ENCODE peak calls at places on chromosomes 16 and 17, in eight cellular contexts. B is Peyer's patch, H is heart left ventricle, O is lower lobe of right lung, V is endothelial cell of umbilical vein, J is left lung, T is ovary, Z is adrenal gland. Q is an unnamed sample. For H3K4me1, the result is how much of the 10 kb centered on the place peaks cover.

GRCh38 chr16:83615553-83615952 is 192.2 kb upstream of the HSBP1 start:
- DNase-seq in V (peak), Z (no peak), B (no peak), H (no peak), J (no peak), O (no peak), T (no peak), Q (no peak)

GRCh38 chr16:34054137-34054536 is 594.7 kb downstream of the TP53TG3F start:
- DNase-seq in Z (no peak), B (no peak), H (no peak), V (no peak), J (no peak), O (no peak), T (no peak), Q (no peak)

GRCh38 chr17:11980813-11981212 is 16.5 kb downstream of the ZNF18 start:
- DNase-seq in H (no peak), V (no peak), B (no peak), O (no peak), J (no peak), Z (no peak), T (no peak), Q (no peak)

GRCh38 chr16:66400503-66401380 is 26.4 kb upstream of the BEAN1 start:
- DNase-seq in O (no peak), H (no peak), Z (no peak), B (no peak), V (no peak), T (no peak), J (no peak), Q (no peak)

GRCh38 chr16:47506800-47507199 is 45.7 kb downstream of the PHKB start:
- DNase-seq in T (no peak), V (no peak), B (no peak), J (no peak), O (no peak), Z (peak), H (no peak), Q (no peak)

GRCh38 chr17:73432624-73433190 is 120.9 kb upstream of the CDC42EP4 start:
- DNase-seq in J (no peak), H (no peak), B (no peak), V (no peak), Z (no peak), T (no peak), O (no peak), Q (no peak)

GRCh38 chr17:10907370-10907769 is 69.5 kb upstream of the PIRT start:
- DNase-seq in B (no peak), T (no peak), O (no peak), V (no peak), Z (no peak), H (peak), J (no peak), Q (no peak)

GRCh38 chr16:86794216-86794864 is 216.0 kb downstream of the FOXL1 start:
- DNase-seq in H (no peak), J (no peak), O (no peak), V (no peak), B (no peak), T (no peak), Z (no peak), Q (no peak)

GRCh38 chr16:25109643-25110042 is 1.9 kb upstream of the LCMT1 start:
- DNase-seq in B (peak), Z (peak), T (no peak), H (peak), V (peak), O (no peak), J (no peak), Q (no peak)

GRCh38 chr17:40675905-40676304 is 10.9 kb upstream of the KRT222 start:
- DNase-seq in Z (no peak), J (no peak), O (no peak), B (no peak), H (no peak), V (no peak), T (no peak), Q (no peak)

GRCh38 chr16:27374794-27375499 is 27.0 kb upstream of the IL21R start:
- DNase-seq in O (peak), Z (peak), H (peak), J (peak), B (peak), V (peak), T (peak), Q (peak)

GRCh38 chr17:13154403-13154802 is 136.6 kb upstream of the ELAC2 start:
- DNase-seq in O (no peak), B (no peak), V (no peak), Z (no peak), H (no peak), T (no peak), J (no peak), Q (no peak)

GRCh38 chr16:165539-166374 is at the start of gene HBM:
- DNase-seq in Z (no peak), B (no peak), O (no peak), T (no peak), V (no peak), H (no peak), J (no peak), Q (no peak)

GRCh38 chr17:70230883-70231282 is 61.6 kb downstream of the KCNJ2 start:
- DNase-seq in H (no peak), Z (no peak), B (no peak), T (no peak), V (no peak), O (no peak), J (no peak), Q (no peak)

GRCh38 chr16:24955975-24956731 is 59.0 kb downstream of the ARHGAP17 start:
- DNase-seq in H (no peak), Z (peak), B (no peak), T (no peak), J (no peak), O (no peak), V (no peak), Q (no peak)

GRCh38 chr16:89749637-89750036 is 28.3 kb downstream of the ZNF276 start:
- DNase-seq in H (peak), T (no peak), Z (peak), B (no peak), O (peak), V (no peak), J (peak), Q (no peak)

GRCh38 chr16:88061346-88062110 is 110.3 kb downstream of the BANP start:
- DNase-seq in H (no peak), J (no peak), Z (no peak), B (no peak), V (no peak), T (peak), O (no peak), Q (no peak)

GRCh38 chr17:31385428-31386285 is 5.8 kb upstream of the RAB11FIP4 start:
- DNase-seq in T (no peak), J (no peak), H (no peak), B (no peak), Z (no peak), V (no peak), O (no peak), Q (no peak)

GRCh38 chr16:11759997-11760396 is 17.3 kb upstream of the TXNDC11 start:
- DNase-seq in H (no peak), V (no peak), Z (no peak), B (no peak), T (no peak), J (no peak), O (no peak), Q (no peak)

GRCh38 chr16:49644143-49644460 is 211.8 kb downstream of the ZNF423 start:
- DNase-seq in O (no peak), H (no peak), B (no peak), T (no peak), Z (no peak), J (no peak), V (no peak), Q (no peak)

GRCh38 chr17:46090871-46091270 is 91.8 kb downstream of the STH start:
- DNase-seq in B (no peak), Z (no peak), H (no peak), O (no peak), J (no peak), V (no peak), T (no peak), Q (no peak)

GRCh38 chr17:82815790-82816305 is 24.0 kb downstream of the ZNF750 start:
- DNase-seq in J (no peak), V (no peak), T (peak), B (no peak), O (peak), H (no peak), Z (no peak), Q (no peak)

GRCh38 chr17:59786213-59786535 is 78.7 kb downstream of the VMP1 start:
- DNase-seq in J (no peak), Z (no peak), O (no peak), V (no peak), B (no peak), T (no peak), H (no peak), Q (no peak)

GRCh38 chr17:75861927-75862317 is 6.8 kb upstream of the WBP2 start:
- DNase-seq in Z (no peak), B (no peak), H (no peak), V (no peak), T (no peak), J (no peak), O (no peak), Q (no peak)

GRCh38 chr17:37413875-37414519 is 7.3 kb downstream of the TADA2A start:
- DNase-seq in O (no peak), J (no peak), B (no peak), H (no peak), T (no peak), V (no peak), Z (no peak), Q (no peak)
- H3K4me3 ChIP-seq in O (no peak), J (no peak), B (no peak), H (no peak), T (no peak), V (no peak), Z (no peak), Q (no peak)

DNA sequence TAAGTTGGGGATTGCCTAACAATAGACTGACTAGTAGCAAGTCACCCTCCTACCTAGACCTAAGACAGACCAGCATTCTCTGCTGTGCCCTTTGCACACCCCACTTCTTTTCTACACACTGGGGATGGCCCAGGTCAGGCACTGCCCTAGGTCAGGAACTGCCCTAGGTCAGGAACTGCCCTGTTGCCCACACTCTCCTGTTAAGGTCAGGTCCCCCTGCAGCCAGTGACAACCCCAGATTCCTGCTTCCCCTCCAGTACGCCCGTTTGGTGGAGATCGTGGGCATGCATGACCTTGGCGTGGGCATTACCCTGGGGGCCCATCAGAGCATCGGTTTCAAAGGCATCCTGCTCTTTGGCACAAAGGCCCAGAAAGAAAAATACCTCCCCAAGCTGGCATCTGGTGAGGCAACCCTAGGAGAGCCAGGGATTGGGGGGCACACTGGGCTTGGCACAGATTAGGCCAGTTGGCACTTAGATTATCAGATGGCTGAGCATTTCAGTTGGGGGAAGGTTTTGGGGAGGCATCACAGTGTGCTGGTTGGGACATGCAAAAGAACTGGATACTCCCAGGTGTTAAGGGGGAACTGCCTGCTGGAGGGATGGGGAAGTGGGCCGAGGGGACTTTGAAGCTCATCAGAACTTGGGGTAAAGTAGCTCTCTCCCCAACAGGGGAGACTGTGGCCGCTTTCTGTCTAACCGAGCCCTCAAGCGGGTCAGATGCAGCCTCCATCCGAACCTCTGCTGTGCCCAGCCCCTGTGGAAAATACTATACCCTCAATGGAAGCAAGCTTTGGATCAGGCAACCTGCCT is 1.7 kb downstream of the ACADVL start:
- DNase-seq in O (no peak), V (no peak), J (no peak), T (peak), H (no peak), Z (no peak), B (no peak), Q (no peak)
- H3K4me1 ChIP-seq in O (under half), V (under half), J (under half), T (under half), H (half or more), Z (under half), B (under half), Q (under half)

DNA sequence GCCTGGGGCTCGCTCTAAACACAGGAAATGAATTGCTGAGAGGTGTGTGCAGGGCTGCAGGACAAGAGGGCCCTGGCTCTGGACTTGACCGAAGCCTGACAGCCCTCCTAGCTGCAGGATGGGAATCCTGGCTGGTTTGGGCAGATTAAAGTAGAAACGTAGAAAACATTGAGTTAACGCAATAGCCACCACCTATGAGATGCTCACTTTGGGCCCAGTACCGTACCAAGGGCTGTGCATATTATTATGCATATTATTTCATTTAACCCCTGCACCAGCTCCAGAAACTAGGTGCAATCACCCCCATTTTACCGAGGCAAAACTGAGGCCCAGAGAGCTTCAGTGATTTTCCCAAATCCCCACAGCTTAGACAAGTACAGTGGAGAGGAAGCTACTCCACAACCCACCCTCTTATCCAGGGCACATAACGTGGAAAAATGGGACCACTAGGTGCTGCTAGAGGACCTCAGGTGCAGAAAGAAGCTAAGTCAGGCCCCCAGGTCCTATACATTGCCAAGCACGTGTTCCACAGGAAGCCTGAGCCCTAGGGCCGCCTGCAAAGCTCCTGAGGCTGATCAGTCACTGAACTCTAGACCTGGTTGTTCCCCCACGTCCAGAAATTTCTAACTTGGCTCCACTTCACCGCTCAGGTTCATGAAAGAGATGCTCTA is 79.2 kb downstream of the MYH11 start:
- DNase-seq in J (no peak), B (no peak), T (no peak), H (no peak), V (peak), Z (no peak), O (no peak), Q (no peak)
- TF ChIP-seq CTCF in J (no peak), B (no peak), T (no peak), H (peak), V (peak), Z (no peak), O (peak), Q (no peak)

GRCh38 chr17:57636985-57637667 is 108.0 kb downstream of the CCDC182 start:
- DNase-seq in H (no peak), O (no peak), J (no peak), B (no peak), Z (no peak), V (no peak), T (no peak), Q (no peak)
- H3K4me3 ChIP-seq in H (no peak), O (no peak), J (no peak), B (no peak), Z (no peak), V (no peak), T (no peak), Q (no peak)

GRCh38 chr16:9060225-9060624 is 31.2 kb upstream of the HAPSTR1 start:
- DNase-seq in B (no peak), V (no peak), T (no peak), Z (no peak), H (no peak), O (no peak), J (no peak), Q (no peak)
- H3K4me1 ChIP-seq in B (under half), V (under half), T (under half), Z (under half), H (under half), O (under half), J (under half), Q (under half)

Q was measured in thoracic aorta.